ENCODE peak calls at places on chromosome 15, in five cellular contexts. D, F, R, X and J are unnamed samples.

GRCh38 chr15:91099616-91100560 is at the start of gene SV2B:
- DNase-seq in D (peak), F (peak), R (peak), X (no peak), J (no peak)

GRCh38 chr15:31574761-31575160 is 248.1 kb downstream of the KLF13 start:
- DNase-seq in D (no peak), F (no peak), R (no peak), X (no peak), J (no peak)

GRCh38 chr15:73683624-73684536 is at the start of gene CD276:
- DNase-seq in D (peak), F (peak), R (peak), X (peak), J (peak)

GRCh38 chr15:90038639-90039095 is 37.5 kb downstream of the ZNF710 start:
- DNase-seq in D (no peak), F (peak), R (no peak), X (no peak), J (no peak)

GRCh38 chr15:100879461-100880138 is at the start of gene ALDH1A3:
- DNase-seq in D (peak), F (peak), R (peak), X (no peak), J (no peak)

GRCh38 chr15:29674661-29675533 is 147.4 kb downstream of the TJP1 start:
- DNase-seq in D (peak), F (peak), R (peak), X (peak), J (peak)

GRCh38 chr15:85764304-85764633 is 30.5 kb downstream of the KLHL25 start:
- DNase-seq in D (no peak), F (no peak), R (no peak), X (no peak), J (no peak)

GRCh38 chr15:92657486-92657885 is 1.9 kb upstream of the FAM174B start:
- DNase-seq in D (no peak), F (no peak), R (no peak), X (no peak), J (no peak)

GRCh38 chr15:93987068-93987467 is 244.3 kb upstream of the MCTP2 start:
- DNase-seq in D (no peak), F (no peak), R (no peak), X (no peak), J (no peak)

GRCh38 chr15:34582461-34583357 is 742 bp downstream of the GOLGA8B start:
- DNase-seq in D (no peak), F (peak), R (peak), X (peak), J (no peak)

GRCh38 chr15:45732544-45733130 is 97.8 kb downstream of the SQOR start:
- DNase-seq in D (peak), F (peak), R (no peak), X (peak), J (no peak)

GRCh38 chr15:33535135-33535534 is 224.4 kb downstream of the RYR3 start:
- DNase-seq in D (no peak), F (no peak), R (no peak), X (no peak), J (no peak)

GRCh38 chr15:29071907-29072273 is 186.1 kb downstream of the APBA2 start:
- DNase-seq in D (no peak), F (no peak), R (no peak), X (no peak), J (no peak)